ENCODE peak calls at places on chromosomes 4 and X, in four cellular contexts. One of them, this sample, is unnamed.

GRCh38 chr4:147194107-147194506 is 248.4 kb upstream of the TTC29 start:
- DNase-seq in kidney epithelial cell: no peak
- DNase-seq in upper lobe of right lung: no peak
- DNase-seq in mucosa of descending colon: no peak
- DNase-seq in this sample: no peak

GRCh38 chr4:184357783-184358182 is 116.6 kb downstream of the IRF2 start:
- DNase-seq in upper lobe of right lung: no peak
- DNase-seq in mucosa of descending colon: no peak
- DNase-seq in kidney epithelial cell: no peak
- DNase-seq in this sample: no peak

GRCh38 chr4:162229670-162230069 is 65.9 kb upstream of the FSTL5 start:
- DNase-seq in upper lobe of right lung: no peak
- DNase-seq in kidney epithelial cell: no peak
- DNase-seq in mucosa of descending colon: no peak
- DNase-seq in this sample: no peak

GRCh38 chrX:42399632-42400024 is 378.3 kb downstream of the PPP1R2C start:
- DNase-seq in mucosa of descending colon: no peak
- DNase-seq in upper lobe of right lung: no peak
- DNase-seq in kidney epithelial cell: no peak
- DNase-seq in this sample: no peak

GRCh38 chr4:123415977-123416376 is 19.4 kb downstream of the SPRY1 start:
- DNase-seq in mucosa of descending colon: no peak
- DNase-seq in upper lobe of right lung: no peak
- DNase-seq in kidney epithelial cell: no peak
- DNase-seq in this sample: no peak

GRCh38 chr4:2888826-2889225 is 45.2 kb downstream of the ADD1 start:
- DNase-seq in mucosa of descending colon: no peak
- DNase-seq in kidney epithelial cell: no peak
- DNase-seq in upper lobe of right lung: no peak
- DNase-seq in this sample: no peak

GRCh38 chrX:1767026-1767425 is 152.2 kb downstream of the ASMT start:
- DNase-seq in kidney epithelial cell: no peak
- DNase-seq in mucosa of descending colon: no peak
- DNase-seq in upper lobe of right lung: no peak
- DNase-seq in this sample: no peak

GRCh38 chr4:38125816-38126215 is 165.6 kb downstream of the PTTG2 start:
- DNase-seq in mucosa of descending colon: no peak
- DNase-seq in upper lobe of right lung: no peak
- DNase-seq in kidney epithelial cell: no peak
- DNase-seq in this sample: no peak

GRCh38 chrX:149903889-149904748 is 23.1 kb downstream of the MAGEA8 start:
- DNase-seq in mucosa of descending colon: no peak
- DNase-seq in kidney epithelial cell: no peak
- DNase-seq in upper lobe of right lung: no peak
- DNase-seq in this sample: no peak

GRCh38 chr4:71235321-71236206 is 103.3 kb upstream of the SLC4A4 start:
- DNase-seq in kidney epithelial cell: no peak
- DNase-seq in mucosa of descending colon: no peak
- DNase-seq in upper lobe of right lung: no peak
- DNase-seq in this sample: no peak

GRCh38 chr4:140237616-140238352 is 83.8 kb upstream of the MAML3 start:
- DNase-seq in upper lobe of right lung: peak
- DNase-seq in kidney epithelial cell: no peak
- DNase-seq in mucosa of descending colon: peak
- DNase-seq in this sample: no peak

GRCh38 chr4:53932784-53933183 is 131.6 kb downstream of the CHIC2 start:
- DNase-seq in kidney epithelial cell: no peak
- DNase-seq in mucosa of descending colon: no peak
- DNase-seq in upper lobe of right lung: no peak
- DNase-seq in this sample: no peak

GRCh38 chr4:189874591-189874990 is 66.1 kb upstream of the FRG1 start:
- DNase-seq in kidney epithelial cell: no peak
- DNase-seq in upper lobe of right lung: no peak
- DNase-seq in mucosa of descending colon: no peak
- DNase-seq in this sample: no peak

GRCh38 chrX:21487832-21488231 is 113.6 kb downstream of the CNKSR2 start:
- DNase-seq in mucosa of descending colon: no peak
- DNase-seq in upper lobe of right lung: no peak
- DNase-seq in kidney epithelial cell: no peak
- DNase-seq in this sample: no peak

GRCh38 chr4:175787948-175788347 is 24.1 kb downstream of the GPM6A start:
- DNase-seq in upper lobe of right lung: no peak
- DNase-seq in kidney epithelial cell: no peak
- DNase-seq in mucosa of descending colon: no peak
- DNase-seq in this sample: no peak

GRCh38 chr4:174036563-174036962 is 246.9 kb downstream of the FBXO8 start:
- DNase-seq in mucosa of descending colon: no peak
- DNase-seq in kidney epithelial cell: no peak
- DNase-seq in upper lobe of right lung: no peak
- DNase-seq in this sample: no peak

GRCh38 chrX:11351375-11352295 is 58.4 kb downstream of the AMELX start:
- DNase-seq in upper lobe of right lung: no peak
- DNase-seq in kidney epithelial cell: no peak
- DNase-seq in mucosa of descending colon: peak
- DNase-seq in this sample: no peak

GRCh38 chr4:155419266-155419665 is 42.5 kb upstream of the MAP9 start:
- DNase-seq in kidney epithelial cell: no peak
- DNase-seq in mucosa of descending colon: no peak
- DNase-seq in upper lobe of right lung: no peak
- DNase-seq in this sample: no peak

DNA sequence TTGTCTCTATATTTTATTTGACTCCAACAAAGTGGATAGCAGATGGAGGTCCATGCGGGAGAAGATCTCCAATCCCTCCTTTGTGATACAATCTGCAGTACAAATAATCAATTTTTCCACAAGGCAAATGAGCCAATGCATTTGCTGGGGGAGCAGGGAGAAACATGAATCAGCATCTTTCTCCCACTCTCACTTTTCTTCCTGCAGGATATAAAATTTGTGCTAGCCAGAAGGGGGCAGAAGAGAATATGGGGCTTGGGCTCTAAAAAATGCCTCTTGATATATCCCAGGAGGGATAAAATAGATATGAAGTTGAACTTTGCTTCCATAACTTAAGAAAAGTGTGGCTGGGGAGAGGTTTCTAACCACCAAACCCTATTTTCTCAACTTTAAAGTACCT is 38.3 kb upstream of the CWH43 start:
- DNase-seq in kidney epithelial cell: no peak
- DNase-seq in upper lobe of right lung: no peak
- DNase-seq in mucosa of descending colon: no peak
- DNase-seq in this sample: no peak
- TF ChIP-seq CTCF in kidney epithelial cell: no peak
- TF ChIP-seq CTCF in upper lobe of right lung: no peak
- TF ChIP-seq CTCF in mucosa of descending colon: no peak
- TF ChIP-seq CTCF in this sample: no peak

GRCh38 chr4:115234405-115235093 is 121.1 kb upstream of the NDST4 start:
- DNase-seq in mucosa of descending colon: no peak
- DNase-seq in kidney epithelial cell: no peak
- DNase-seq in upper lobe of right lung: no peak
- DNase-seq in this sample: no peak
- TF ChIP-seq CTCF in mucosa of descending colon: no peak
- TF ChIP-seq CTCF in kidney epithelial cell: peak
- TF ChIP-seq CTCF in upper lobe of right lung: peak
- TF ChIP-seq CTCF in this sample: no peak

GRCh38 chr4:152436384-152436783 is 99.5 kb downstream of the FBXW7 start:
- DNase-seq in kidney epithelial cell: no peak
- DNase-seq in upper lobe of right lung: no peak
- DNase-seq in mucosa of descending colon: no peak
- DNase-seq in this sample: no peak
- TF ChIP-seq CTCF in kidney epithelial cell: no peak
- TF ChIP-seq CTCF in upper lobe of right lung: no peak
- TF ChIP-seq CTCF in mucosa of descending colon: no peak
- TF ChIP-seq CTCF in this sample: no peak

GRCh38 chr4:76420311-76420710 is 630 bp downstream of the CCDC158 start:
- DNase-seq in mucosa of descending colon: no peak
- DNase-seq in upper lobe of right lung: no peak
- DNase-seq in kidney epithelial cell: no peak
- DNase-seq in this sample: no peak

GRCh38 chr4:76426272-76426671 is 5.3 kb upstream of the CCDC158 start:
- DNase-seq in mucosa of descending colon: no peak
- DNase-seq in upper lobe of right lung: no peak
- DNase-seq in kidney epithelial cell: no peak
- DNase-seq in this sample: no peak

DNA sequence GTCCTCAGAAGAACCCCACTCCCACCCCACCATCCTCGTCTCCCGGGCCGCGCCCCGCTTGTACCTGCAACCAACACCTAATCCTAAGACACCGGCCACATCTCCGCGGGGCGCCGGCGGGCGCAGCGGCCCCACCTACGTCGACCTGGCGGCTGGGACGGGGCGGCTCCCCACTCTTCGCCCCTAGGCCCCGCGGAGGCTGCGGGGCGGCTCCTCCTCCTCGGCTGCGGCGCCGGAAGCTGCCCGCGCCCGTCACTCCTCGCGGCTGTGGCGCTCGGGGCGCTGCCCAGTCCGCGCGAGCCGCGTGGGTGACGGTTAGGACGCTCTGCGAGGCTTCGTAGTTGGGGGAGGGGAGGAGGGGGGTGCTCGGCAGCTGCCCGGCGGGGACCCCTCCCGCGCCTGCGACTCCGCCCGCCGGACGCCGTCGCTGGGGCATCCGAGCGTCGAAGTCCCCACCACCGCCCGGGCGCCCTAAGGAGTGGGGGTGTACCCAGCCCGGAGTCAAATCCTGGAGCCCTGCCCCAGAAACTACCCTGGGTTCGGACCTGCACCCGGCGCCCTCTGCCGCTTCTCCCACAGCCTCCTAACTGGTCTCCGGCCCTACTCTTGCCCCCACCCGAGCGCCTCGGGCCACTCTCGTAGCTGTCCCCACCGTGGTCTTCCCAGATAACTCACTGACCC is at the start of gene CCDC158:
- DNase-seq in mucosa of descending colon: peak
- DNase-seq in upper lobe of right lung: no peak
- DNase-seq in kidney epithelial cell: no peak
- DNase-seq in this sample: peak
- TF ChIP-seq CTCF in mucosa of descending colon: no peak
- TF ChIP-seq CTCF in upper lobe of right lung: no peak
- TF ChIP-seq CTCF in kidney epithelial cell: no peak
- TF ChIP-seq CTCF in this sample: no peak

DNA sequence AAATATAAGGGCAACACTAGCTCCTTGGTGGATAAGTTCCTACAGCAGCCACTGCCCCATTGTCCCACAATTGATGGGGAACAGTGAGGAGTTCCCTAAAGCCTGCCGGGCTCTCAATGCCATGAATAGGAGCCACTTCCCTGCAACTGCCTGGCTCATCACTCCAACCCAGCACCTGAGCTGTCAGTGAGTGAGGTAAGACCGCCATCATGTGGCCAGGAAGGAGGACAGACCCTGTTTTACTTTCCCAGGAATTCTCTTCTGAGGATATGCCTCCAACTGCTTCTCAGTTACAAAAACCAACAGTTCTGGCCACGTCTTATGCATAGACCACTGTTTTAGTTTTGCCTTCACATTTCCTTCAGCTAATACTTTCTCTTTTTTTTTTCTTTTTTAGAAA is 45.5 kb downstream of the SRPX start:
- DNase-seq in kidney epithelial cell: no peak
- DNase-seq in mucosa of descending colon: peak
- DNase-seq in upper lobe of right lung: no peak
- DNase-seq in this sample: peak
- TF ChIP-seq CTCF in kidney epithelial cell: peak
- TF ChIP-seq CTCF in mucosa of descending colon: peak
- TF ChIP-seq CTCF in upper lobe of right lung: peak
- TF ChIP-seq CTCF in this sample: peak

DNA sequence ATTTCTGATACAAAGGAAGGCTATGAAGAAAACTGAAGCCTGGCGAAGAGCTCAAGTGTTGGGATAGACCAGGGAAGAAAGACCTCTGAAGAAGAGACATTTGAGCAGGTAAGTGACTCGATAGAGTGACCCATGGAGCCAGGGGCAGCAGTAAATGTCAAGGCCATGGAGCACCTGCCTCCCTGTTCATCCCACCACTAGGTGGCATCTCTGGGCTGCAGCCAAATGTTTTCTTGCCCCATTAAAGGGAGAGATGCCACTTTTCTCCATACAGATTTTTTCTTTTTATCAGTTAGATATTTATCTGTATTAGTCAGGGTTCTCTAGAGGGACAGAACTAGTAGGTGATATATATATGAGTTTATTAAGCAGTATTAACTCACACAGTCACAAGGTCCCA is 4.9 kb upstream of the ZNF81 start:
- DNase-seq in upper lobe of right lung: peak
- DNase-seq in mucosa of descending colon: peak
- DNase-seq in kidney epithelial cell: no peak
- DNase-seq in this sample: peak
- TF ChIP-seq CTCF in upper lobe of right lung: peak
- TF ChIP-seq CTCF in mucosa of descending colon: peak
- TF ChIP-seq CTCF in kidney epithelial cell: peak
- TF ChIP-seq CTCF in this sample: peak

DNA sequence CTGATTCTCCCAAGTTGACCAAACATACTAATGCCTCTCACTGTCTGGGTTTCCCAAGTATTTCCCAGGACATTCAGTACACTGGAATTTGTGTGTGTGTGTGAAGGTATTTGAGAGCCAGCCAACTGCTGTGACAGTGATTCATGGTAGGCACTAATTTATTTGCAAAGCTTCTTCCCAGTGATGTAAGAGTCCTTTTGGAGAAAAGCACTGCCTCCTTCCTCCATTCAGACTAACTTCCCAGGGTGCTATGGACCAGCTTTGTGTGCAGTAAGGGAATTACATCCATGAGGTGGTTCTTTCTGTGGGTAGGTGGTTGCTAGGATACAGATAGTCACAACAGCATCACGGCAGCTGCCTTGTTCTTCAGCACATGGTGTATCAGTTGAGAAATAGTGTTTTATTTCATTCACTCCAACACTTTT is 8.7 kb downstream of the EGF start:
- DNase-seq in upper lobe of right lung: no peak
- DNase-seq in kidney epithelial cell: peak
- DNase-seq in mucosa of descending colon: no peak
- DNase-seq in this sample: no peak
- TF ChIP-seq CTCF in upper lobe of right lung: no peak
- TF ChIP-seq CTCF in kidney epithelial cell: no peak
- TF ChIP-seq CTCF in mucosa of descending colon: no peak
- TF ChIP-seq CTCF in this sample: no peak

GRCh38 chrX:132219343-132219768 is at the start of gene RAP2C:
- DNase-seq in upper lobe of right lung: peak
- DNase-seq in kidney epithelial cell: peak
- DNase-seq in mucosa of descending colon: peak
- DNase-seq in this sample: peak
- TF ChIP-seq CTCF in upper lobe of right lung: peak
- TF ChIP-seq CTCF in kidney epithelial cell: peak
- TF ChIP-seq CTCF in mucosa of descending colon: peak
- TF ChIP-seq CTCF in this sample: peak

This sample was measured in GM20000.